ENCODE peak calls at places on chromosomes 3 and 15, in five cellular contexts. One of them, this sample, is unnamed.

GRCh38 chr15:26095710-26096330 is 232.7 kb upstream of the ATP10A start:
- DNase-seq in GM18507: no peak
- DNase-seq in activated CD4-positive, alpha-beta T cell treated with anti-CD3 and anti-CD28 coated beads, Interleukin-2, amount 10 ng/mL, durations not matched to agents 7 days and 5 days: no peak
- DNase-seq in NCI-H1105 treated with DMSO at 0.1 percent for 48 hours: no peak
- DNase-seq in fibroblast of lung: no peak
- DNase-seq in this sample: no peak

GRCh38 chr3:154095832-154096421 is 25.3 kb upstream of the ARHGEF26 start:
- DNase-seq in GM18507: no peak
- DNase-seq in activated CD4-positive, alpha-beta T cell treated with anti-CD3 and anti-CD28 coated beads, Interleukin-2, amount 10 ng/mL, durations not matched to agents 7 days and 5 days: no peak
- DNase-seq in NCI-H1105 treated with DMSO at 0.1 percent for 48 hours: peak
- DNase-seq in fibroblast of lung: peak
- DNase-seq in this sample: peak

GRCh38 chr3:64945171-64945684 is 257.4 kb upstream of the ADAMTS9 start:
- DNase-seq in GM18507: no peak
- DNase-seq in activated CD4-positive, alpha-beta T cell treated with anti-CD3 and anti-CD28 coated beads, Interleukin-2, amount 10 ng/mL, durations not matched to agents 7 days and 5 days: no peak
- DNase-seq in NCI-H1105 treated with DMSO at 0.1 percent for 48 hours: no peak
- DNase-seq in fibroblast of lung: no peak
- DNase-seq in this sample: no peak

GRCh38 chr3:197029511-197030167 is at the start of gene MELTF:
- DNase-seq in GM18507: peak
- DNase-seq in activated CD4-positive, alpha-beta T cell treated with anti-CD3 and anti-CD28 coated beads, Interleukin-2, amount 10 ng/mL, durations not matched to agents 7 days and 5 days: peak
- DNase-seq in NCI-H1105 treated with DMSO at 0.1 percent for 48 hours: peak
- DNase-seq in fibroblast of lung: peak
- DNase-seq in this sample: peak

GRCh38 chr3:52182203-52182602 is 15.8 kb upstream of the ALAS1 start:
- DNase-seq in GM18507: no peak
- DNase-seq in activated CD4-positive, alpha-beta T cell treated with anti-CD3 and anti-CD28 coated beads, Interleukin-2, amount 10 ng/mL, durations not matched to agents 7 days and 5 days: no peak
- DNase-seq in NCI-H1105 treated with DMSO at 0.1 percent for 48 hours: no peak
- DNase-seq in fibroblast of lung: no peak
- DNase-seq in this sample: no peak

GRCh38 chr15:73125219-73125618 is 73.0 kb downstream of the NEO1 start:
- DNase-seq in GM18507: no peak
- DNase-seq in activated CD4-positive, alpha-beta T cell treated with anti-CD3 and anti-CD28 coated beads, Interleukin-2, amount 10 ng/mL, durations not matched to agents 7 days and 5 days: no peak
- DNase-seq in NCI-H1105 treated with DMSO at 0.1 percent for 48 hours: no peak
- DNase-seq in fibroblast of lung: peak
- DNase-seq in this sample: no peak

GRCh38 chr15:35540885-35541284 is 5.1 kb downstream of the DPH6 start:
- DNase-seq in GM18507: no peak
- DNase-seq in activated CD4-positive, alpha-beta T cell treated with anti-CD3 and anti-CD28 coated beads, Interleukin-2, amount 10 ng/mL, durations not matched to agents 7 days and 5 days: no peak
- DNase-seq in NCI-H1105 treated with DMSO at 0.1 percent for 48 hours: no peak
- DNase-seq in fibroblast of lung: peak
- DNase-seq in this sample: no peak

GRCh38 chr15:52362497-52362896 is 66.9 kb upstream of the MYO5C start:
- DNase-seq in GM18507: no peak
- DNase-seq in activated CD4-positive, alpha-beta T cell treated with anti-CD3 and anti-CD28 coated beads, Interleukin-2, amount 10 ng/mL, durations not matched to agents 7 days and 5 days: no peak
- DNase-seq in NCI-H1105 treated with DMSO at 0.1 percent for 48 hours: no peak
- DNase-seq in fibroblast of lung: peak
- DNase-seq in this sample: no peak

GRCh38 chr3:116148881-116149530 is 296.3 kb downstream of the LSAMP start:
- DNase-seq in GM18507: no peak
- DNase-seq in activated CD4-positive, alpha-beta T cell treated with anti-CD3 and anti-CD28 coated beads, Interleukin-2, amount 10 ng/mL, durations not matched to agents 7 days and 5 days: no peak
- DNase-seq in NCI-H1105 treated with DMSO at 0.1 percent for 48 hours: no peak
- DNase-seq in fibroblast of lung: peak
- DNase-seq in this sample: peak

GRCh38 chr15:96089396-96090058 is 241.0 kb upstream of the NR2F2 start:
- DNase-seq in GM18507: no peak
- DNase-seq in activated CD4-positive, alpha-beta T cell treated with anti-CD3 and anti-CD28 coated beads, Interleukin-2, amount 10 ng/mL, durations not matched to agents 7 days and 5 days: no peak
- DNase-seq in NCI-H1105 treated with DMSO at 0.1 percent for 48 hours: no peak
- DNase-seq in fibroblast of lung: no peak
- DNase-seq in this sample: no peak

GRCh38 chr3:16357698-16358097 is 92.7 kb downstream of the OXNAD1 start:
- DNase-seq in GM18507: no peak
- DNase-seq in activated CD4-positive, alpha-beta T cell treated with anti-CD3 and anti-CD28 coated beads, Interleukin-2, amount 10 ng/mL, durations not matched to agents 7 days and 5 days: no peak
- DNase-seq in NCI-H1105 treated with DMSO at 0.1 percent for 48 hours: no peak
- DNase-seq in fibroblast of lung: peak
- DNase-seq in this sample: no peak

GRCh38 chr3:158074591-158074990 is 31.6 kb downstream of the SHOX2 start:
- DNase-seq in GM18507: no peak
- DNase-seq in activated CD4-positive, alpha-beta T cell treated with anti-CD3 and anti-CD28 coated beads, Interleukin-2, amount 10 ng/mL, durations not matched to agents 7 days and 5 days: no peak
- DNase-seq in NCI-H1105 treated with DMSO at 0.1 percent for 48 hours: no peak
- DNase-seq in fibroblast of lung: no peak
- DNase-seq in this sample: no peak

GRCh38 chr15:73741401-73741836 is 11.7 kb downstream of the INSYN1 start:
- DNase-seq in GM18507: no peak
- DNase-seq in activated CD4-positive, alpha-beta T cell treated with anti-CD3 and anti-CD28 coated beads, Interleukin-2, amount 10 ng/mL, durations not matched to agents 7 days and 5 days: no peak
- DNase-seq in NCI-H1105 treated with DMSO at 0.1 percent for 48 hours: no peak
- DNase-seq in fibroblast of lung: no peak
- DNase-seq in this sample: no peak

This sample was measured in NCI-H146.